ENCODE peak calls at places on chromosome 1, in six cellular contexts. G, T, B, I, H and A are unnamed samples.
A peak's percentile ranks its signal among the peaks of the same experiment; 100 is the strongest.

GRCh38 chr1:63368131-63368530 is 704 bp downstream of the ALG6 start:
- DNase-seq in G (no peak), T (no peak), B (peak; percentile 3), I (no peak), H (no peak), A (peak; percentile 25)

GRCh38 chr1:109255673-109256072 is 6.3 kb downstream of the CELSR2 start:
- DNase-seq in G (no peak), T (no peak), B (no peak), I (no peak), H (no peak), A (no peak)

GRCh38 chr1:204989266-204990058 is 53.5 kb upstream of the CNTN2 start:
- DNase-seq in G (peak; percentile 37), T (peak; percentile 29), B (peak; percentile 71), I (peak; percentile 54), H (peak; percentile 90), A (peak; percentile 70)

GRCh38 chr1:45682942-45683341 is 3.4 kb downstream of the GPBP1L1 start:
- DNase-seq in G (no peak), T (no peak), B (no peak), I (no peak), H (no peak), A (no peak)

GRCh38 chr1:230282157-230282556 is 144.0 kb downstream of the PGBD5 start:
- DNase-seq in G (no peak), T (no peak), B (no peak), I (no peak), H (no peak), A (no peak)

GRCh38 chr1:59123081-59123675 is 173.7 kb upstream of the FGGY start:
- DNase-seq in G (no peak), T (no peak), B (no peak), I (no peak), H (no peak), A (peak; percentile 72)

GRCh38 chr1:92599184-92599583 is 112.5 kb upstream of the GFI1 start:
- DNase-seq in G (peak; percentile 36), T (peak; percentile 23), B (peak; percentile 41), I (no peak), H (peak; percentile 20), A (peak; percentile 72)

GRCh38 chr1:106876384-106876783 is 180.1 kb upstream of the PRMT6 start:
- DNase-seq in G (no peak), T (no peak), B (no peak), I (no peak), H (no peak), A (no peak)

GRCh38 chr1:197062692-197063091 is 4.4 kb downstream of the F13B start:
- DNase-seq in G (no peak), T (no peak), B (no peak), I (no peak), H (no peak), A (no peak)

GRCh38 chr1:199898654-199899053 is 128.9 kb upstream of the NR5A2 start:
- DNase-seq in G (no peak), T (no peak), B (no peak), I (no peak), H (no peak), A (peak; percentile 28)

GRCh38 chr1:27752372-27752771 is 20.6 kb upstream of the STX12 start:
- DNase-seq in G (no peak), T (no peak), B (no peak), I (no peak), H (no peak), A (no peak)

GRCh38 chr1:205192287-205192686 is 19.2 kb downstream of the DSTYK start:
- DNase-seq in G (no peak), T (no peak), B (no peak), I (no peak), H (no peak), A (no peak)

GRCh38 chr1:38129971-38130370 is 83.4 kb upstream of the POU3F1 start:
- DNase-seq in G (no peak), T (no peak), B (peak; percentile 15), I (no peak), H (no peak), A (peak; percentile 52)

GRCh38 chr1:204859885-204860284 is 10.8 kb upstream of the NFASC start:
- DNase-seq in G (no peak), T (no peak), B (no peak), I (no peak), H (no peak), A (no peak)

GRCh38 chr1:198155253-198155652 is 1.5 kb upstream of the NEK7 start:
- DNase-seq in G (no peak), T (peak; percentile 59), B (no peak), I (no peak), H (no peak), A (peak; percentile 82)

GRCh38 chr1:193479187-193479586 is 292.8 kb upstream of the B3GALT2 start:
- DNase-seq in G (peak; percentile 89), T (no peak), B (no peak), I (no peak), H (no peak), A (no peak)

GRCh38 chr1:226643167-226643566 is 94.6 kb downstream of the STUM start:
- DNase-seq in G (no peak), T (no peak), B (peak; percentile 21), I (no peak), H (no peak), A (peak; percentile 69)

GRCh38 chr1:30409476-30410152 is 313.8 kb downstream of the MATN1 start:
- DNase-seq in G (no peak), T (no peak), B (no peak), I (no peak), H (no peak), A (peak; percentile 2)

GRCh38 chr1:109983380-109984189 is 980 bp upstream of the AHCYL1 start:
- DNase-seq in G (no peak), T (no peak), B (no peak), I (no peak), H (no peak), A (no peak)

GRCh38 chr1:94672934-94673333 is 131.4 kb upstream of the F3 start:
- DNase-seq in G (no peak), T (no peak), B (no peak), I (no peak), H (no peak), A (peak; percentile 95)

GRCh38 chr1:182101415-182102041 is 40.0 kb upstream of the ZNF648 start:
- DNase-seq in G (no peak), T (no peak), B (no peak), I (no peak), H (peak; percentile 88), A (no peak)

GRCh38 chr1:32733573-32734321 is 31.2 kb upstream of the SYNC start:
- DNase-seq in G (no peak), T (no peak), B (no peak), I (no peak), H (peak; percentile 58), A (no peak)

GRCh38 chr1:211951856-211952255 is 83.5 kb downstream of the INTS7 start:
- DNase-seq in G (no peak), T (no peak), B (peak; percentile 81), I (no peak), H (no peak), A (peak; percentile 80)

GRCh38 chr1:58896211-58897183 is 112.7 kb upstream of the JUN start:
- DNase-seq in G (no peak), T (no peak), B (no peak), I (no peak), H (peak; percentile 14), A (no peak)

GRCh38 chr1:182205378-182206022 is 144.0 kb upstream of the ZNF648 start:
- DNase-seq in G (no peak), T (no peak), B (no peak), I (no peak), H (no peak), A (no peak)

GRCh38 chr1:94325379-94326302 is 88.3 kb upstream of the ARHGAP29 start:
- DNase-seq in G (no peak), T (peak; percentile 99), B (peak; percentile 89), I (no peak), H (no peak), A (peak; percentile 100)